ENCODE peak calls at places on chromosomes 7 and 10, in four cellular contexts. U, R, T and J are unnamed samples.

GRCh38 chr7:98681951-98682350 is 64.9 kb downstream of the NPTX2 start:
- DNase-seq in R (no peak), T (no peak), U (peak; percentile 7), J (no peak)

GRCh38 chr7:109772161-109772560 is 1202.5 kb downstream of the DNAJB9 start:
- DNase-seq in R (no peak), T (no peak), U (peak; percentile 15), J (no peak)

GRCh38 chr7:117781707-117782106 is 91.5 kb downstream of the CTTNBP2 start:
- DNase-seq in R (no peak), T (no peak), U (peak; percentile 3), J (no peak)

GRCh38 chr10:111131168-111131799 is 54.5 kb downstream of the ADRA2A start:
- DNase-seq in T (no peak), R (no peak), U (no peak), J (no peak)

GRCh38 chr7:46071601-46072000 is 150.5 kb upstream of the IGFBP3 start:
- DNase-seq in R (no peak), T (no peak), U (peak; percentile 75), J (no peak)

GRCh38 chr7:44087914-44088838 is 5.8 kb upstream of the POLM start:
- DNase-seq in R (peak; percentile 74), U (peak; percentile 97), T (peak; percentile 83), J (peak; percentile 32)

GRCh38 chr10:113221756-113222168 is 271.7 kb downstream of the TCF7L2 start:
- DNase-seq in T (no peak), R (no peak), U (peak; percentile 65), J (no peak)

GRCh38 chr10:92691042-92691590 is 1.4 kb downstream of the HHEX start:
- DNase-seq in R (no peak), U (no peak), T (no peak), J (no peak)

GRCh38 chr10:112004075-112004474 is 179.5 kb downstream of the GPAM start:
- DNase-seq in R (no peak), T (no peak), U (no peak), J (no peak)

GRCh38 chr10:104260775-104261115 is 6.1 kb downstream of the GSTO1 start:
- DNase-seq in R (no peak), T (no peak), U (peak; percentile 55), J (no peak)

GRCh38 chr10:132591166-132591971 is 53.8 kb downstream of the INPP5A start:
- DNase-seq in T (no peak), R (no peak), U (peak; percentile 78), J (no peak)

GRCh38 chr7:12423355-12423994 is 19.8 kb upstream of the VWDE start:
- DNase-seq in T (peak; percentile 20), U (peak; percentile 58), R (no peak), J (no peak)

GRCh38 chr10:110811791-110812581 is 59.7 kb upstream of the PDCD4 start:
- DNase-seq in U (no peak), T (no peak), R (no peak), J (no peak)

GRCh38 chr10:6578221-6579192 is 1.6 kb downstream of the PRKCQ start:
- DNase-seq in U (no peak), T (no peak), R (no peak), J (no peak)

GRCh38 chr7:102306916-102307677 is 20.4 kb downstream of the SH2B2 start:
- DNase-seq in T (no peak), R (no peak), U (peak; percentile 89), J (peak; percentile 47)

GRCh38 chr10:132951926-132952325 is 9.6 kb upstream of the CFAP46 start:
- DNase-seq in R (peak; percentile 47), T (no peak), U (no peak), J (no peak)

GRCh38 chr7:151599401-151600227 is 79.9 kb upstream of the RHEB start:
- DNase-seq in R (no peak), T (peak; percentile 77), U (peak; percentile 96), J (no peak)

GRCh38 chr7:82444220-82445049 is 858 bp upstream of the CACNA2D1 start:
- DNase-seq in U (no peak), T (no peak), R (no peak), J (no peak)

GRCh38 chr10:95388539-95388938 is 97.7 kb upstream of the PDLIM1 start:
- DNase-seq in T (no peak), R (no peak), U (peak; percentile 7), J (peak; percentile 51)

GRCh38 chr10:101397140-101397539 is 43.2 kb downstream of the BTRC start:
- DNase-seq in R (no peak), T (peak; percentile 66), U (peak; percentile 76), J (peak; percentile 8)

GRCh38 chr10:7561216-7561893 is 105.4 kb downstream of the ITIH5 start:
- DNase-seq in T (no peak), U (no peak), R (no peak), J (peak; percentile 41)

GRCh38 chr10:120948889-120949382 is 97.8 kb downstream of the WDR11 start:
- DNase-seq in T (no peak), U (peak; percentile 41), R (no peak), J (peak; percentile 83)

GRCh38 chr10:129765664-129766550 is 198.2 kb downstream of the EBF3 start:
- DNase-seq in R (peak; percentile 56), U (no peak), T (no peak), J (no peak)

GRCh38 chr10:61628875-61629513 is 33.7 kb upstream of the CABCOCO1 start:
- DNase-seq in U (peak; percentile 95), T (peak; percentile 78), R (no peak), J (no peak)

GRCh38 chr7:155515318-155515717 is 31.0 kb downstream of the CNPY1 start:
- DNase-seq in T (no peak), R (no peak), U (no peak), J (no peak)

GRCh38 chr7:151226560-151226874 is 488 bp downstream of the ABCF2 start:
- DNase-seq in R (no peak), U (no peak), T (no peak), J (no peak)